ENCODE peak calls at places on chromosomes 2 and 18, in four cellular contexts. Z is H9, H is mesendoderm, C is IMR-90. O is an unnamed sample.

GRCh38 chr2:196598412-196598811 is 41.1 kb upstream of the CCDC150 start:
- DNase-seq in Z (no peak), H (no peak), C (no peak), O (no peak)

GRCh38 chr2:147910990-147911473 is 66.2 kb downstream of the ACVR2A start:
- DNase-seq in H (peak), Z (no peak), C (peak), O (no peak)

GRCh38 chr2:187658952-187659525 is 104.8 kb upstream of the TFPI start:
- DNase-seq in H (peak), C (peak), Z (peak), O (no peak)

GRCh38 chr2:18119883-18120282 is 241.4 kb downstream of the KCNS3 start:
- DNase-seq in C (peak), H (no peak), Z (no peak), O (no peak)

GRCh38 chr2:70641263-70641784 is 87.7 kb upstream of the TGFA start:
- DNase-seq in C (peak), Z (no peak), H (no peak), O (no peak)

GRCh38 chr2:97849881-97850540 is 136.6 kb downstream of the ZAP70 start:
- DNase-seq in C (peak), Z (no peak), H (no peak), O (no peak)

GRCh38 chr2:95267458-95268207 is 6.6 kb upstream of the PROM2 start:
- DNase-seq in Z (peak), H (no peak), C (peak), O (peak)

GRCh38 chr2:26457241-26457666 is 20.7 kb downstream of the OTOF start:
- DNase-seq in C (no peak), H (no peak), Z (peak), O (no peak)

GRCh38 chr2:70627499-70627898 is 73.9 kb upstream of the TGFA start:
- DNase-seq in H (no peak), C (no peak), Z (no peak), O (no peak)

GRCh38 chr2:3449106-3449505 is 69.6 kb downstream of the TRAPPC12 start:
- DNase-seq in C (no peak), H (no peak), Z (no peak), O (no peak)

GRCh38 chr2:30351087-30351486 is 96.0 kb upstream of the LCLAT1 start:
- DNase-seq in Z (no peak), H (peak), C (no peak), O (no peak)

GRCh38 chr2:6922201-6922656 is 5.0 kb downstream of the RNF144A start:
- DNase-seq in C (no peak), Z (no peak), H (peak), O (no peak)

GRCh38 chr2:170218931-170219330 is 41.0 kb downstream of the MYO3B start:
- DNase-seq in C (no peak), H (peak), Z (no peak), O (no peak)

GRCh38 chr2:60439219-60439974 is 114.1 kb downstream of the BCL11A start:
- DNase-seq in H (no peak), C (no peak), Z (peak), O (no peak)

GRCh38 chr2:109542384-109542783 is 71.4 kb downstream of the SEPTIN10 start:
- DNase-seq in H (no peak), Z (no peak), C (peak), O (no peak)

GRCh38 chr18:8411492-8411891 is 197.7 kb upstream of the RAB12 start:
- DNase-seq in Z (no peak), H (no peak), C (no peak), O (no peak)

GRCh38 chr2:209425082-209426071 is 1.5 kb downstream of the MAP2 start:
- DNase-seq in Z (peak), H (peak), C (peak), O (no peak)

GRCh38 chr18:21632393-21632792 is 20.3 kb downstream of the SNRPD1 start:
- DNase-seq in Z (no peak), H (no peak), C (no peak), O (no peak)

GRCh38 chr2:40584432-40584831 is 132.5 kb upstream of the SLC8A1 start:
- DNase-seq in Z (no peak), C (peak), H (no peak), O (no peak)

GRCh38 chr18:63758616-63759015 is 16.6 kb upstream of the SERPINB7 start:
- DNase-seq in Z (no peak), H (no peak), C (no peak), O (no peak)

GRCh38 chr18:74179623-74180199 is 31.4 kb downstream of the TIMM21 start:
- DNase-seq in H (no peak), C (no peak), Z (no peak), O (no peak)

GRCh38 chr18:8706981-8707940 is 1.9 kb downstream of the MTCL1 start:
- DNase-seq in C (peak), H (peak), Z (peak), O (peak)

DNA sequence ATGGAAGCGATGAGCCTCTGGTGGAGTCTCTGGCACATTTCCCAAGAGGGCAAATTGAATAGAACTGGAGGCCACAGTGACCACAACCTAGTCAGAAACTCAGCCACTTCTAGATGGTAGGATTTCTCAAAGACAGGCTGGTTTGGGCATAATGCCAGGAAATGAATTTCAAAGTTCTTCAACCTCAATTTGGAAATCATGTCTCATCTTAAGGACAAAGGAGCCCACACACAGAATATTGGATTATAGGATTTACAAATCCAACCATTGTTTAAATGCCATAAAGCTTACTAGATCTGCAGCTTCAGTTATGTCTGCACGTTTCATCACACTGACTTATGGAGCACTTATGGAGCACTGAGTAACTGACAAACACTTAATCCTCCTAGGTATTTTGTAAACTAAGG is 132.1 kb downstream of the COL6A3 start:
- DNase-seq in H (no peak), C (peak), Z (no peak), O (no peak)
- H3K4me2 ChIP-seq in H (no peak), C (peak), Z (no peak), O (no peak)

GRCh38 chr2:107730898-107731297 is 95.8 kb upstream of the RGPD4 start:
- DNase-seq in H (no peak), Z (no peak), C (no peak), O (no peak)
- H4K5ac ChIP-seq in H (no peak), Z (no peak), C (no peak), O (no peak)

GRCh38 chr2:217938038-217938437 is 64.8 kb downstream of the TNS1 start:
- DNase-seq in H (no peak), Z (no peak), C (no peak), O (no peak)
- H3K4me2 ChIP-seq in H (no peak), Z (no peak), C (no peak), O (no peak)

GRCh38 chr2:129117427-129117826 is 798.8 kb upstream of the HS6ST1 start:
- DNase-seq in C (no peak), H (no peak), Z (no peak), O (no peak)

GRCh38 chr2:129112181-129112580 is 793.5 kb upstream of the HS6ST1 start:
- DNase-seq in C (no peak), Z (no peak), H (no peak), O (no peak)

GRCh38 chr2:129118296-129118695 is 799.6 kb upstream of the HS6ST1 start:
- DNase-seq in C (no peak), Z (no peak), H (no peak), O (no peak)

GRCh38 chr2:129113776-129114175 is 795.1 kb upstream of the HS6ST1 start:
- DNase-seq in C (no peak), Z (no peak), H (no peak), O (no peak)
- H4K5ac ChIP-seq in C (no peak), Z (no peak), H (no peak), O (no peak)

DNA sequence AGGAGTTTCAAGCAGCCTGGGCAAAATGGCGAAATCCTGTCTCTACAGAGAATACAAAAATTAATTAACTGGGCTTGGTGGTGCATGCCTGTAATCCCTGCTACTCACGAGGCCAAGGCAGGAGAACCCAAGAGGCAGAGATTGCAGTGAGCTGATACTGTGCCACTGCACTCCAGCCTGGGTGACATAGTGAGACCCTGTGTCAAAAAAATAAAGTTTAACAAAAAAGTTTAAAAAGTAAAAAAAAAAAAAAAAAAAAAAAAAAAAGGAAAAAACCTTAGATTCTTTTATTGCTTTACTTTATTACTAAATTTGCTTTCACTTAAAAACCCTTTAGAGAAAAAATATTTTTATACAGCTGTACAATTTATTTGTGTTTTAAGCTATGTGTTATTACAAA is 10.7 kb downstream of the CREB1 start:
- DNase-seq in H (no peak), C (no peak), Z (no peak), O (no peak)
- H3K4me2 ChIP-seq in H (no peak), C (no peak), Z (no peak), O (no peak)

GRCh38 chr2:107570876-107571275 is 255.8 kb upstream of the RGPD4 start:
- DNase-seq in C (no peak), Z (no peak), H (no peak), O (no peak)

GRCh38 chr2:107569496-107569895 is 257.2 kb upstream of the RGPD4 start:
- DNase-seq in H (peak), C (no peak), Z (no peak), O (no peak)
- H4K5ac ChIP-seq in H (no peak), C (no peak), Z (no peak), O (no peak)

DNA sequence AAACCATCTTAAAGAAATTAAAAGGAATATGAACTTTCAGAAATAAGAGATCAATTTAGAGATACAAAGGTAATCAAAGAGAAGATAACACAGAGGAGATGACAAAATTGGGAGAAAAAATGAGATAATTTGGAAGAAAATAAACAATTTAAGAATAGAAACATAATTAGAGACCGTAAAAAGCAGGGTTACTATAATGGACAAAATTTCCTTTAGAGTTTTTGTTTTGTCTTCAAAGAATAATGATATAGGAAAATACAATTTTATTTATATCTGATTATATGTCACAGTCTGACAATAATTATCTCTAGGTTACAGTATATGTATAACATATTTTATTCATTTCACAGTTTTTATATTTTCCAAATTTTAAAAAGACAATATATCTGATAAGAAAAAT is 716.4 kb upstream of the ZNF804A start:
- DNase-seq in Z (no peak), C (no peak), H (no peak), O (no peak)
- H3K4me2 ChIP-seq in Z (no peak), C (no peak), H (no peak), O (no peak)